ENCODE peak calls at places on chromosomes 1 and 21, in four cellular contexts. X is HCEC 1CT, U is lung microvascular endothelial cell, V is B cell. F is an unnamed sample.

GRCh38 chr1:169572184-169572583 is 14.1 kb downstream of the F5 start:
- DNase-seq in X (no peak), U (no peak), V (no peak), F (no peak)

GRCh38 chr1:33836911-33837310 is 27.0 kb upstream of the HMGB4 start:
- DNase-seq in X (no peak), U (no peak), V (no peak), F (no peak)

GRCh38 chr1:191151321-191151807 is 673.7 kb upstream of the BRINP3 start:
- DNase-seq in X (no peak), U (no peak), V (no peak), F (no peak)

GRCh38 chr1:17502326-17502778 is 37.1 kb upstream of the ARHGEF10L start:
- DNase-seq in X (peak; percentile 70), U (peak; percentile 65), V (peak; percentile 71), F (peak; percentile 83)

GRCh38 chr1:105137543-105138444 is 1388.1 kb downstream of the AMY1C start:
- DNase-seq in X (no peak), U (no peak), V (no peak), F (peak; percentile 46)

GRCh38 chr21:29237110-29238051 is 61.3 kb upstream of the BACH1 start:
- DNase-seq in X (no peak), U (no peak), V (peak; percentile 34), F (no peak)

GRCh38 chr1:48761986-48762385 is 14.7 kb downstream of the BEND5 start:
- DNase-seq in X (no peak), U (no peak), V (no peak), F (no peak)

GRCh38 chr21:43757601-43758000 is 18.5 kb downstream of the CSTB start:
- DNase-seq in X (no peak), U (peak; percentile 22), V (no peak), F (no peak)

GRCh38 chr1:204888294-204888693 is 17.6 kb downstream of the NFASC start:
- DNase-seq in X (peak; percentile 43), U (no peak), V (no peak), F (no peak)

GRCh38 chr1:86224651-86225050 is 68.1 kb upstream of the COL24A1 start:
- DNase-seq in X (no peak), U (no peak), V (no peak), F (no peak)

GRCh38 chr1:165114022-165114888 is 242.3 kb downstream of the LMX1A start:
- DNase-seq in X (peak; percentile 42), U (peak; percentile 55), V (peak; percentile 7), F (peak; percentile 60)

GRCh38 chr1:206933333-206933945 is 11.7 kb upstream of the FCMR start:
- DNase-seq in X (no peak), U (peak; percentile 31), V (peak; percentile 80), F (peak; percentile 61)

GRCh38 chr1:15132961-15133360 is 20.6 kb upstream of the TMEM51 start:
- DNase-seq in X (no peak), U (no peak), V (no peak), F (no peak)

GRCh38 chr1:224459051-224459450 is 24.5 kb upstream of the WDR26 start:
- DNase-seq in X (no peak), U (peak; percentile 48), V (no peak), F (no peak)

F was measured in NAMALWA.